ENCODE peak calls at places on chromosome 13, in four cellular contexts. One of them, this sample, is unnamed.

GRCh38 chr13:101053289-101053688 is 363.0 kb downstream of the NALCN start:
- DNase-seq in iPS DF 6.9: no peak
- DNase-seq in EL: no peak
- DNase-seq in T follicular helper cell: no peak
- DNase-seq in this sample: no peak

GRCh38 chr13:19794552-19795143 is 11.9 kb upstream of the PSPC1 start:
- DNase-seq in iPS DF 6.9: peak
- DNase-seq in EL: no peak
- DNase-seq in T follicular helper cell: no peak
- DNase-seq in this sample: no peak

GRCh38 chr13:111384441-111385181 is 64.2 kb downstream of the TEX29 start:
- DNase-seq in iPS DF 6.9: no peak
- DNase-seq in EL: no peak
- DNase-seq in T follicular helper cell: no peak
- DNase-seq in this sample: peak

GRCh38 chr13:109431217-109431616 is 355.2 kb downstream of the IRS2 start:
- DNase-seq in iPS DF 6.9: no peak
- DNase-seq in EL: no peak
- DNase-seq in T follicular helper cell: no peak
- DNase-seq in this sample: no peak

GRCh38 chr13:34416833-34417425 is 525.1 kb upstream of the NBEA start:
- DNase-seq in iPS DF 6.9: no peak
- DNase-seq in EL: peak
- DNase-seq in T follicular helper cell: no peak
- DNase-seq in this sample: no peak

GRCh38 chr13:65555973-65556372 is 1674.2 kb downstream of the PCDH9 start:
- DNase-seq in iPS DF 6.9: no peak
- DNase-seq in EL: no peak
- DNase-seq in T follicular helper cell: no peak
- DNase-seq in this sample: no peak

GRCh38 chr13:100044936-100045335 is 44.0 kb upstream of the PCCA start:
- DNase-seq in iPS DF 6.9: no peak
- DNase-seq in EL: no peak
- DNase-seq in T follicular helper cell: no peak
- DNase-seq in this sample: no peak

GRCh38 chr13:33639158-33639557 is 178.8 kb upstream of the RFC3 start:
- DNase-seq in iPS DF 6.9: no peak
- DNase-seq in EL: peak
- DNase-seq in T follicular helper cell: no peak
- DNase-seq in this sample: no peak

GRCh38 chr13:48318014-48318713 is 14.6 kb downstream of the RB1 start:
- DNase-seq in iPS DF 6.9: no peak
- DNase-seq in EL: no peak
- DNase-seq in T follicular helper cell: no peak
- DNase-seq in this sample: no peak

GRCh38 chr13:108777421-108778420 is 148.3 kb downstream of the MYO16 start:
- DNase-seq in iPS DF 6.9: peak
- DNase-seq in EL: no peak
- DNase-seq in T follicular helper cell: no peak
- DNase-seq in this sample: no peak